ENCODE peak calls at places on chromosomes 1 and 21, in nine cellular contexts. C, K, W, B, T, F, L, R and P are unnamed samples.

GRCh38 chr1:24558455-24558854 is 2.6 kb downstream of the NCMAP start:
- DNase-seq in F (no peak), B (no peak), T (no peak), W (no peak), C (no peak), K (no peak), R (no peak), L (no peak), P (no peak)

GRCh38 chr1:8303876-8304275 is 14.0 kb upstream of the SLC45A1 start:
- DNase-seq in C (no peak), L (no peak), F (no peak), R (no peak), W (no peak), B (no peak), K (no peak), T (no peak), P (no peak)

GRCh38 chr1:94873520-94874351 is 53.2 kb downstream of the CNN3 start:
- DNase-seq in C (no peak), T (no peak), K (no peak), R (peak), B (no peak), L (peak), F (no peak), W (no peak), P (no peak)

GRCh38 chr1:15966081-15966955 is 9.6 kb downstream of the ZBTB17 start:
- DNase-seq in B (no peak), L (no peak), C (peak), R (no peak), F (no peak), T (peak), K (no peak), W (peak), P (peak)

GRCh38 chr1:116440731-116441130 is 67.7 kb downstream of the ATP1A1 start:
- DNase-seq in T (no peak), L (no peak), R (no peak), C (no peak), W (no peak), B (no peak), K (no peak), F (no peak), P (no peak)

GRCh38 chr1:14755518-14756252 is 157.2 kb downstream of the KAZN start:
- DNase-seq in B (no peak), W (no peak), F (no peak), K (no peak), L (no peak), T (no peak), R (no peak), C (no peak), P (no peak)

GRCh38 chr1:181504294-181505115 is 21.2 kb downstream of the CACNA1E start:
- DNase-seq in R (no peak), L (no peak), C (no peak), B (peak), K (no peak), F (peak), W (no peak), T (no peak), P (no peak)

GRCh38 chr21:27035791-27036190 is 68.9 kb upstream of the ADAMTS5 start:
- DNase-seq in C (no peak), L (no peak), F (peak), T (no peak), W (no peak), R (no peak), B (no peak), K (no peak), P (no peak)

GRCh38 chr1:227913969-227914791 is 33.6 kb downstream of the WNT9A start:
- DNase-seq in T (no peak), L (peak), B (no peak), W (no peak), R (no peak), F (no peak), C (no peak), K (peak), P (no peak)

GRCh38 chr1:66624412-66625060 is 90.6 kb downstream of the SGIP1 start:
- DNase-seq in K (no peak), L (peak), C (no peak), T (no peak), W (no peak), B (peak), F (no peak), R (no peak), P (no peak)

GRCh38 chr1:178101266-178101630 is 7.3 kb downstream of the RASAL2 start:
- DNase-seq in F (no peak), T (no peak), K (no peak), B (no peak), L (no peak), C (no peak), W (no peak), R (no peak), P (no peak)

GRCh38 chr1:16167331-16168143 is 11.7 kb upstream of the EPHA2 start:
- DNase-seq in B (no peak), W (peak), R (no peak), T (no peak), C (no peak), F (peak), K (no peak), L (no peak), P (peak)

GRCh38 chr1:13723810-13724209 is 23.8 kb downstream of the PRDM2 start:
- DNase-seq in T (no peak), C (no peak), B (no peak), W (no peak), K (no peak), F (no peak), R (no peak), L (no peak), P (no peak)

GRCh38 chr21:37863842-37864241 is 52.4 kb downstream of the KCNJ6 start:
- DNase-seq in T (no peak), W (no peak), C (no peak), F (no peak), K (no peak), R (no peak), L (peak), B (peak), P (no peak)

GRCh38 chr1:228989992-228990827 is 254.9 kb downstream of the RHOU start:
- DNase-seq in R (no peak), T (peak), L (no peak), F (no peak), B (no peak), W (peak), C (no peak), K (peak), P (no peak)

GRCh38 chr21:28657576-28657975 is 335.1 kb downstream of the LTN1 start:
- DNase-seq in R (no peak), T (no peak), W (no peak), K (no peak), F (no peak), L (no peak), B (no peak), C (no peak), P (no peak)

GRCh38 chr21:26082549-26082948 is 88.0 kb downstream of the APP start:
- DNase-seq in W (no peak), F (no peak), B (no peak), R (no peak), K (no peak), T (no peak), L (no peak), C (no peak), P (no peak)

GRCh38 chr1:155324041-155324716 is 3.5 kb downstream of the RUSC1 start:
- DNase-seq in F (peak), T (peak), L (peak), K (peak), B (peak), C (peak), W (peak), R (peak), P (peak)

GRCh38 chr1:30915491-30916230 is 7.1 kb upstream of the SDC3 start:
- DNase-seq in F (no peak), L (no peak), B (no peak), R (no peak), C (no peak), K (no peak), T (no peak), W (no peak), P (no peak)

GRCh38 chr1:194069168-194069830 is 882.9 kb upstream of the B3GALT2 start:
- DNase-seq in R (no peak), L (no peak), B (no peak), C (no peak), T (peak), K (peak), F (peak), W (no peak), P (no peak)

GRCh38 chr1:221664253-221664652 is 77.6 kb downstream of the DUSP10 start:
- DNase-seq in R (no peak), T (no peak), L (no peak), K (no peak), C (no peak), F (no peak), B (no peak), W (no peak), P (no peak)

GRCh38 chr1:32361674-32362473 is 411 bp downstream of the FAM229A start:
- DNase-seq in C (no peak), F (peak), B (peak), R (peak), L (no peak), T (peak), W (peak), K (peak), P (peak)

GRCh38 chr1:222777977-222778376 is 36.9 kb upstream of the DISP1 start:
- DNase-seq in L (no peak), T (no peak), F (no peak), R (no peak), W (no peak), K (no peak), B (no peak), C (no peak), P (no peak)

GRCh38 chr1:209416009-209416408 is 167.5 kb upstream of the CAMK1G start:
- DNase-seq in B (no peak), C (no peak), T (no peak), F (no peak), R (peak), W (no peak), L (peak), K (no peak), P (no peak)

GRCh38 chr1:113872219-113872934 is 865 bp upstream of the PTPN22 start:
- DNase-seq in L (no peak), B (no peak), W (no peak), R (no peak), C (no peak), K (no peak), T (no peak), F (no peak), P (no peak)

DNA sequence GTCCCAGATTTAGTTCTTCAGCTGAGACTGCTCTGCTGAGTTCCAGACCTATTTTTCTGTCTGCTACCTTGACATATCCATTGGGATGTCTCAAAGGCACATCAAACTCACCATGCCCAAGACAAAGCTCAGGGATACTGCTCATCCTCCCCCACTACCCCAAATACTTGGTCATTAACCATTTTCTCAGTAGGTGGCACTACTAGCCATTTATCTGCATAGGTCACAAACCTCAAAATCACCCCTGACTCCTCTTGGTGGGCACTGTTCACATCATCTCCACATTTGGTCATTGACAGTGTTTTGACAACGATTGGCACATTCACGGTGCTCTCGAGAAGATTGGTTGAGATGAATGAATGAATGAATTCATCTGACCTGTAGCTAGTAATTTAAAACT is 32.1 kb downstream of the CACNA1S start:
- DNase-seq in W (no peak), C (no peak), F (no peak), T (no peak), K (no peak), L (no peak), R (no peak), B (no peak), P (no peak)
- TF ChIP-seq CTCF in W (no peak), C (no peak), F (no peak), T (no peak), K (no peak), L (no peak), R (no peak), B (no peak), P (no peak)

DNA sequence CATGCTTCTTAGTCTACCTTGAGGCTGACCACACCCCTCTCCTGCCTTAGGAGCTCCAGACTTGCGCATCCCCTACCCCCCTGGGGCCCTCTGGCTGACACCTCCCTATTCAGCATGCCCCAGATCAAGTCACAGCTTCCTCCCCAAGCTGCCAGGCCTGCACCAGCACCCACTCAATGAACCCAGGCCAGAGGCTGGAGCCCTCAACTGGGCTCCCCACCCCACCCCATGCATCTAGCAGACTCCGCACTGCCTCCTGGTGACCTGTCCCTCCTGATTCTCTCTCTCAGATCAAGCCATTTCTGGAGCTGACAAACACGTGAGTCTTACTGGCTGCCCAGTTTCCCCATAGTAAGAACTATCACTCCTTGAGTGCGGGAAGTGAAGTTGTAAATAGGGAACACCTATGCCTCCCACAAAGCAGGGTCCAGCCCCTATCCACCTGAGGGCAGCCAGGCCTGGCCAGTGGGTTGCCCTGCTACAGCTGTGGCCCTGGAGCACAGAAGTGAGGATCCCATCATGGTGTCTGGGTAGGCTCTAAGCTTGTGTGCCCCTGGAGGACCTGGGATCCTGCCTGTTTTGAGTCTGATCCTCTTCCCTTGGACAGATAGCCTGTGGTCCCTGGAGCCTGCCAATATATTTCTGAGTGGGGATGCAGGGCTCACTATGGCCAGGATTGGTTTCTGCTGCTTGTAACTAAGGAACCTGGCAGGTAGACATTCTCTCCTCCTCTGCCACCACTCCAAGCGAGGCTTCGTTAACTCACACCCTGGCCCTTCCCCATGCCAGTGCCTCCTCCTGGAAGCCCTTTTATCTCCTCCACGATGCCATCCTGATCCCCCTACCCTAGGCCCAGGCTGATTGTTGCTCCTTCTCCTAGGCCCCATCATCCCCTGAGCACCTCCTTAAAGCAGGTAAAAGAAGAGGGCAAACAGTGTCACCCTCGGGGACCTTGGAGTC is 118.2 kb downstream of the DMRTB1 start:
- DNase-seq in T (no peak), W (no peak), K (peak), B (no peak), R (no peak), L (no peak), F (no peak), C (no peak), P (no peak)
- TF ChIP-seq CTCF in T (no peak), W (no peak), K (no peak), B (no peak), R (no peak), L (no peak), F (no peak), C (no peak), P (no peak)

DNA sequence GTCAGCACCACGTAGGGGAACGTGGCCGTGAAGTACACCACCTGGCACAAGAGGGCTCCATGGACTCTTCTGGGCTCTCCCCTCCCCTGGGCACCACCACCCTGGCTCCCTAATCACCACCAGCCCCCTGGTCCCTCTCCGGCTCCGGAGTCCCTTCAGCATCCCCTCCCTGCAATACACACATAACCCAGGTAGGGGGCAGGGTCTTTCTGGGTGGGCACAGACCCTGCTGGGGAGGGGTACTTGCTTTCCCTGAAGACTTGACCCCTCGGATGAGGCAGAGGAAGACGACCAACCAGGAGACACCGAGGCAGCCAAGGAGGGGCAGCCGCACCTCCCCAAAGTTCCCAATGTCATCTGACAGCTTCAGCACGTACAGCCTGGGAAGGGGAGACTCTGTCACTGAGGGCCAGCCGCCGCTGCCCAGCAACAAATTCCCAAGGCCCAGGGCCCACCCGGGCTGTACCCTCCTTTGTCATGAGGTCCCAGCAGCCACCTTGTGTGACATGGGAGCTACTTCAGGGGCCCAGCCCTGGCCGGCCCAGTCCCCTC is 11.3 kb downstream of the CCDC24 start:
- DNase-seq in F (no peak), C (no peak), B (no peak), R (no peak), W (no peak), T (no peak), L (no peak), K (no peak), P (no peak)
- TF ChIP-seq CTCF in F (peak), C (no peak), B (peak), R (no peak), W (no peak), T (no peak), L (peak), K (no peak), P (no peak)

GRCh38 chr1:153548722-153549695 is at the start of gene S100A3:
- DNase-seq in C (no peak), B (peak), R (no peak), L (peak), K (no peak), W (no peak), T (peak), F (no peak), P (no peak)
- TF ChIP-seq CTCF in C (no peak), B (no peak), R (no peak), L (no peak), K (no peak), W (no peak), T (no peak), F (no peak), P (no peak)

DNA sequence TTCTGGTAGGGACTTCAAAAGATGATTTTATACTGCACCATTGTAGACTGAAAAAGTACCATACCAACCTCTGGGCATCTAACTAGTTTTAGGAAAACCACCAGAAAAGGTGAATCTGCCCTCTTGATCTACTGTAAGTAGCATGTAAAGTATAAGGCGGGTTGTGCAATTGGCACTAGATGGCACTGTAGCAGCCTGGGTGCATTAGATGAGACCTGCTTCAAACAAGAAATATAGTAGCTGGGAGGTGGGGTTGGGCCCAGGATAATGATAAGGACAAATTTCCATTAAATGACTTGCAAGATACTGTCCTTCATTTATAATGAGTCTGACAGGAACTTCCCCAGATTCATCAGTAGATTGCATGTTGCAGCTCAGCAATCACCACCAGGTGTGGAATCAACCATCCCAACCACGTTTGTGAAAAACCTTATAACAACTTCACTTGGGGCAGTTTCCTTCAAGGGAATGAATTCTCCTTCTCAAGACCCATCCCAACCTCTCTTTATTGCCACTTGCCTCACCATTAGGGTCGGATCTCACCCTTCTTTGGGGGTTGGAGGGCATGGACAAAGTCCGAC is 37.3 kb upstream of the IL10 start:
- DNase-seq in L (peak), W (peak), T (no peak), C (no peak), F (no peak), K (no peak), R (peak), B (peak), P (no peak)
- TF ChIP-seq CTCF in L (peak), W (no peak), T (peak), C (no peak), F (peak), K (peak), R (peak), B (peak), P (peak)

GRCh38 chr1:29245261-29245660 is 8.9 kb downstream of the PTPRU start:
- DNase-seq in R (no peak), K (no peak), C (no peak), L (no peak), B (no peak), W (no peak), T (no peak), F (no peak), P (no peak)
- TF ChIP-seq CTCF in R (no peak), K (no peak), C (no peak), L (no peak), B (no peak), W (no peak), T (no peak), F (no peak), P (no peak)

GRCh38 chr1:109491372-109491771 is 2.5 kb upstream of the CYB561D1 start:
- DNase-seq in L (no peak), C (no peak), B (no peak), W (no peak), R (no peak), K (no peak), F (no peak), T (no peak), P (no peak)

GRCh38 chr1:109490934-109491302 is 3.0 kb upstream of the CYB561D1 start:
- DNase-seq in R (no peak), K (no peak), F (no peak), L (no peak), C (no peak), B (no peak), W (no peak), T (no peak), P (no peak)

GRCh38 chr1:109488696-109489095 is 5.0 kb downstream of the ATXN7L2 start:
- DNase-seq in L (no peak), W (no peak), T (no peak), B (no peak), R (no peak), F (no peak), K (no peak), C (no peak), P (no peak)

GRCh38 chr1:109488201-109488600 is 4.5 kb downstream of the ATXN7L2 start:
- DNase-seq in W (no peak), B (no peak), K (no peak), L (no peak), T (no peak), F (no peak), C (no peak), R (no peak), P (no peak)

DNA sequence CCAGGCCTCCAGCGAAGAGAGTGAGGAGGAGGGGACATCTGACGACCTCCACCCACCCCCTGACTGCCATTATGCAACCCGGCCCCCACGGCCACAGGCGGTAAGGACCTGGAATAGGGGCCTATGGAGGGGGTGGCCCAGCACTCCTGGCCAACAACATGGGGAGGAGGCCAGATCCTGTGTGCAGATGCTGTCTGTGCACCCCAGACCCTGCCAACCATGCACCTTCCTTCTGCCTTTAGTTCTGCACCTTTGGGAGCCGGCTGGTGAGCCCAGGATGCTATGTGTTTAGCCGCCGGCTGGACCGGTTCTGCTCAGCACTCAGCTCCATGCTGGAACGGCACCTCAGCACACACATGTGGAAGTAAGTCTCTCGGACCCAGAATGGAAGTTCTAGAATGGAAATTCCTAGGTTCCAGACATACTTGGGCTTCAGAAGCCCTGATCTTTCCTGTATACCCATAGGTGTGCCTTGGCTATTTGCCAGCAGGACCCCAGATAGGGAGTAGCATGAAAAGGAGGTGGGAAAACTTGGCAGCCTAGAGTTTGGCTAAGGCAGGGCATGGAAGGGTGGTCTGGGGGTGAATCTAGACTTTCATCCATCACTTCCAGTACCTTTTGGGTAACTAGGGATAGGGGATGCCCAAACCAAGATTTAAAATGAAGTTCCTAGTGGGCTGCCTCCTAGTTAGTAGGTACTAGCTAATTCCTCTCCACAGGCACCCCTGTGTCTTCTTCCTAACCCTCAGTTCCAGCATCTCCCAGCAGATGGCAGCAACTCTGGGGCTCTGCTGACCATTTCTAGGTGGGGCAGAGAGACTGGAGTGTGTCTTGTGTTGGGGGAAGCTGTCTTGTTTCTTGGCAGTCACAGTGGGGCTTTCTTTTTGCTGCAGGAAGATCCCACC is 3.6 kb upstream of the CYB561D1 start:
- DNase-seq in C (peak), F (peak), L (peak), K (no peak), R (peak), W (peak), B (peak), T (peak), P (peak)
- TF ChIP-seq CTCF in C (no peak), F (peak), L (peak), K (peak), R (peak), W (peak), B (peak), T (peak), P (peak)